ENCODE peak calls at places on chromosome 4, in seven cellular contexts. A, W, Y, B, N, G and S are unnamed samples.

GRCh38 chr4:160020804-160021203 is 917.9 kb downstream of the RAPGEF2 start:
- DNase-seq in A (no peak), G (no peak), W (no peak), N (no peak), Y (no peak), B (no peak), S (no peak)

GRCh38 chr4:29578329-29578728 is 1141.8 kb upstream of the PCDH7 start:
- DNase-seq in W (no peak), B (no peak), A (no peak), G (no peak), N (no peak), Y (no peak), S (no peak)

GRCh38 chr4:72531768-72532290 is 37.2 kb downstream of the ADAMTS3 start:
- DNase-seq in G (no peak), A (no peak), Y (no peak), N (no peak), W (no peak), B (no peak), S (no peak)

GRCh38 chr4:4170596-4171150 is 56.1 kb downstream of the OTOP1 start:
- DNase-seq in W (no peak), N (no peak), Y (no peak), B (no peak), G (no peak), A (no peak), S (no peak)

GRCh38 chr4:146945556-146946374 is at the start of gene TTC29:
- DNase-seq in B (peak), G (peak), Y (peak), A (peak), W (peak), N (peak), S (peak)

GRCh38 chr4:52641853-52642563 is 17.1 kb downstream of the USP46 start:
- DNase-seq in B (peak), G (peak), N (no peak), W (peak), Y (no peak), A (peak), S (no peak)

GRCh38 chr4:95833652-95834276 is 6.1 kb upstream of the PDHA2 start:
- DNase-seq in G (no peak), N (peak), W (no peak), B (no peak), Y (no peak), A (peak), S (no peak)

GRCh38 chr4:78902313-78902712 is 36.9 kb downstream of the PAQR3 start:
- DNase-seq in A (no peak), B (no peak), W (no peak), N (no peak), Y (no peak), G (no peak), S (no peak)

GRCh38 chr4:74320559-74321118 is 12.4 kb downstream of the EPGN start:
- DNase-seq in G (peak), N (peak), W (peak), Y (no peak), A (peak), B (peak), S (peak)

GRCh38 chr4:34953145-34953799 is 1291.0 kb downstream of the ARAP2 start:
- DNase-seq in W (no peak), G (no peak), A (no peak), N (peak), Y (no peak), B (no peak), S (no peak)

GRCh38 chr4:162232349-162232748 is 68.5 kb upstream of the FSTL5 start:
- DNase-seq in A (no peak), W (no peak), N (no peak), G (no peak), B (no peak), Y (no peak), S (no peak)

GRCh38 chr4:3516836-3517730 is 15.1 kb downstream of the LRPAP1 start:
- DNase-seq in N (no peak), B (no peak), W (peak), G (no peak), A (no peak), Y (no peak), S (no peak)

GRCh38 chr4:157151711-157152110 is 68.8 kb upstream of the GRIA2 start:
- DNase-seq in N (no peak), B (no peak), A (no peak), G (peak), W (no peak), Y (no peak), S (no peak)

GRCh38 chr4:8649631-8650261 is 57.2 kb downstream of the CPZ start:
- DNase-seq in G (no peak), A (no peak), B (no peak), N (no peak), Y (no peak), W (no peak), S (peak)

GRCh38 chr4:87961993-87962791 is 13.3 kb upstream of the SPP1 start:
- DNase-seq in A (peak), B (peak), G (peak), Y (no peak), N (no peak), W (peak), S (no peak)

GRCh38 chr4:84966382-84967291 is at the start of gene WDFY3:
- DNase-seq in Y (no peak), A (peak), N (peak), W (peak), G (peak), B (peak), S (peak)

GRCh38 chr4:101114936-101115372 is 232.4 kb downstream of the PPP3CA start:
- DNase-seq in A (peak), W (no peak), N (no peak), B (peak), Y (no peak), G (peak), S (no peak)

GRCh38 chr4:28229092-28229491 is 1368.5 kb downstream of the STIM2 start:
- DNase-seq in N (no peak), W (no peak), Y (no peak), G (peak), B (no peak), A (peak), S (no peak)

GRCh38 chr4:54498661-54499111 is 159.1 kb upstream of the KIT start:
- DNase-seq in B (peak), Y (no peak), A (peak), W (no peak), N (peak), G (peak), S (no peak)

GRCh38 chr4:30840571-30840970 is 120.4 kb downstream of the PCDH7 start:
- DNase-seq in N (peak), B (no peak), A (peak), Y (no peak), G (no peak), W (no peak), S (no peak)

GRCh38 chr4:187685247-187685646 is 310.3 kb upstream of the ZFP42 start:
- DNase-seq in W (no peak), B (no peak), A (no peak), N (no peak), Y (no peak), G (no peak), S (no peak)

GRCh38 chr4:122744229-122744628 is 11.7 kb downstream of the BBS12 start:
- DNase-seq in N (no peak), W (no peak), G (no peak), B (no peak), Y (no peak), A (peak), S (no peak)

GRCh38 chr4:26821677-26822503 is 38.8 kb upstream of the STIM2 start:
- DNase-seq in B (no peak), A (peak), G (no peak), W (peak), N (peak), Y (no peak), S (no peak)
- H3K27ac ChIP-seq in B (no peak), A (no peak), G (no peak), W (peak), N (peak), Y (no peak), S (no peak)

GRCh38 chr4:48483006-48483776 is at the start of gene SLC10A4:
- DNase-seq in N (peak), G (no peak), A (peak), W (no peak), B (no peak), Y (no peak), S (peak)
- H3K27ac ChIP-seq in N (no peak), G (no peak), A (no peak), W (no peak), B (no peak), Y (no peak), S (no peak)

GRCh38 chr4:5758741-5759140 is 47.7 kb downstream of the EVC start:
- DNase-seq in G (peak), Y (no peak), A (peak), W (peak), N (peak), B (peak), S (peak)

GRCh38 chr4:5757091-5757490 is 46.1 kb downstream of the EVC start:
- DNase-seq in W (no peak), A (no peak), Y (no peak), B (no peak), G (no peak), N (no peak), S (peak)

GRCh38 chr4:5757954-5758353 is 47.0 kb downstream of the EVC start:
- DNase-seq in W (no peak), A (peak), B (no peak), G (no peak), Y (no peak), N (no peak), S (peak)

GRCh38 chr4:5756271-5756670 is 45.3 kb downstream of the EVC start:
- DNase-seq in W (no peak), A (no peak), N (no peak), G (no peak), Y (no peak), B (no peak), S (peak)

GRCh38 chr4:5757536-5757935 is 46.5 kb downstream of the EVC start:
- DNase-seq in N (no peak), G (peak), B (no peak), Y (no peak), W (no peak), A (no peak), S (no peak)
- H3K27ac ChIP-seq in N (no peak), G (peak), B (peak), Y (no peak), W (no peak), A (no peak), S (no peak)

GRCh38 chr4:24780936-24781538 is 14.3 kb upstream of the SOD3 start:
- DNase-seq in W (no peak), N (no peak), G (no peak), A (no peak), B (no peak), Y (no peak), S (no peak)
- H3K27ac ChIP-seq in W (no peak), N (no peak), G (no peak), A (no peak), B (no peak), Y (no peak), S (no peak)